ENCODE peak calls at places on chromosomes 5 and 9, in eight cellular contexts. One of them, this sample, is unnamed.

GRCh38 chr5:28344803-28345433 is 1306.5 kb upstream of the CDH9 start:
- DNase-seq in breast epithelium: no peak
- DNase-seq in heart right ventricle: no peak
- DNase-seq in NCI-H1694 treated with DMSO at 0.1 percent for 48 hours: peak; percentile 83
- DNase-seq in T-cell: no peak
- DNase-seq in activated CD8-positive, alpha-beta memory T cell treated with anti-CD3 and anti-CD28 coated beads for 24 hours: no peak
- DNase-seq in fibroblast of the conjunctiva: peak; percentile 37
- DNase-seq in activated T-cell treated with anti-CD3 and anti-CD28 coated beads, Interleukin-2, amount 50 U/mL, for 72 hours: no peak
- DNase-seq in this sample: no peak

GRCh38 chr5:56064984-56065383 is 70.2 kb upstream of the IL6ST start:
- DNase-seq in activated T-cell treated with anti-CD3 and anti-CD28 coated beads, Interleukin-2, amount 50 U/mL, for 72 hours: no peak
- DNase-seq in heart right ventricle: no peak
- DNase-seq in breast epithelium: no peak
- DNase-seq in NCI-H1694 treated with DMSO at 0.1 percent for 48 hours: no peak
- DNase-seq in fibroblast of the conjunctiva: no peak
- DNase-seq in activated CD8-positive, alpha-beta memory T cell treated with anti-CD3 and anti-CD28 coated beads for 24 hours: no peak
- DNase-seq in T-cell: no peak
- DNase-seq in this sample: no peak

GRCh38 chr9:124852829-124853531 is at the start of gene WDR38:
- DNase-seq in activated CD8-positive, alpha-beta memory T cell treated with anti-CD3 and anti-CD28 coated beads for 24 hours: peak; percentile 92
- DNase-seq in breast epithelium: peak; percentile 69
- DNase-seq in NCI-H1694 treated with DMSO at 0.1 percent for 48 hours: no peak
- DNase-seq in activated T-cell treated with anti-CD3 and anti-CD28 coated beads, Interleukin-2, amount 50 U/mL, for 72 hours: peak; percentile 86
- DNase-seq in heart right ventricle: peak; percentile 81
- DNase-seq in fibroblast of the conjunctiva: peak; percentile 52
- DNase-seq in T-cell: peak; percentile 74
- DNase-seq in this sample: peak; percentile 63

GRCh38 chr9:4666042-4666699 is at the start of gene SPATA6L:
- DNase-seq in T-cell: peak; percentile 33
- DNase-seq in activated CD8-positive, alpha-beta memory T cell treated with anti-CD3 and anti-CD28 coated beads for 24 hours: peak; percentile 66
- DNase-seq in breast epithelium: peak; percentile 70
- DNase-seq in heart right ventricle: peak; percentile 68
- DNase-seq in fibroblast of the conjunctiva: no peak
- DNase-seq in NCI-H1694 treated with DMSO at 0.1 percent for 48 hours: peak; percentile 26
- DNase-seq in activated T-cell treated with anti-CD3 and anti-CD28 coated beads, Interleukin-2, amount 50 U/mL, for 72 hours: peak; percentile 50
- DNase-seq in this sample: peak; percentile 32

GRCh38 chr9:94867842-94868312 is 141.4 kb downstream of the AOPEP start:
- DNase-seq in heart right ventricle: no peak
- DNase-seq in T-cell: no peak
- DNase-seq in NCI-H1694 treated with DMSO at 0.1 percent for 48 hours: no peak
- DNase-seq in breast epithelium: no peak
- DNase-seq in activated CD8-positive, alpha-beta memory T cell treated with anti-CD3 and anti-CD28 coated beads for 24 hours: no peak
- DNase-seq in activated T-cell treated with anti-CD3 and anti-CD28 coated beads, Interleukin-2, amount 50 U/mL, for 72 hours: no peak
- DNase-seq in fibroblast of the conjunctiva: peak; percentile 84
- DNase-seq in this sample: no peak

GRCh38 chr5:141637266-141637692 is 482 bp downstream of the RELL2 start:
- DNase-seq in activated T-cell treated with anti-CD3 and anti-CD28 coated beads, Interleukin-2, amount 50 U/mL, for 72 hours: peak; percentile 65
- DNase-seq in fibroblast of the conjunctiva: no peak
- DNase-seq in T-cell: peak; percentile 46
- DNase-seq in NCI-H1694 treated with DMSO at 0.1 percent for 48 hours: no peak
- DNase-seq in activated CD8-positive, alpha-beta memory T cell treated with anti-CD3 and anti-CD28 coated beads for 24 hours: peak; percentile 86
- DNase-seq in heart right ventricle: no peak
- DNase-seq in breast epithelium: no peak
- DNase-seq in this sample: peak; percentile 38

GRCh38 chr9:95167998-95168397 is 149.5 kb downstream of the FANCC start:
- DNase-seq in breast epithelium: no peak
- DNase-seq in fibroblast of the conjunctiva: peak; percentile 86
- DNase-seq in T-cell: peak; percentile 42
- DNase-seq in activated CD8-positive, alpha-beta memory T cell treated with anti-CD3 and anti-CD28 coated beads for 24 hours: peak; percentile 70
- DNase-seq in NCI-H1694 treated with DMSO at 0.1 percent for 48 hours: peak; percentile 28
- DNase-seq in heart right ventricle: peak; percentile 72
- DNase-seq in activated T-cell treated with anti-CD3 and anti-CD28 coated beads, Interleukin-2, amount 50 U/mL, for 72 hours: peak; percentile 80
- DNase-seq in this sample: peak; percentile 22

GRCh38 chr9:2173170-2173569 is 158.0 kb downstream of the SMARCA2 start:
- DNase-seq in breast epithelium: no peak
- DNase-seq in activated CD8-positive, alpha-beta memory T cell treated with anti-CD3 and anti-CD28 coated beads for 24 hours: no peak
- DNase-seq in T-cell: no peak
- DNase-seq in NCI-H1694 treated with DMSO at 0.1 percent for 48 hours: no peak
- DNase-seq in heart right ventricle: no peak
- DNase-seq in activated T-cell treated with anti-CD3 and anti-CD28 coated beads, Interleukin-2, amount 50 U/mL, for 72 hours: no peak
- DNase-seq in fibroblast of the conjunctiva: no peak
- DNase-seq in this sample: no peak

GRCh38 chr9:88991066-88992030 is at the start of gene S1PR3:
- DNase-seq in heart right ventricle: peak; percentile 71
- DNase-seq in activated T-cell treated with anti-CD3 and anti-CD28 coated beads, Interleukin-2, amount 50 U/mL, for 72 hours: peak; percentile 35
- DNase-seq in breast epithelium: no peak
- DNase-seq in T-cell: no peak
- DNase-seq in activated CD8-positive, alpha-beta memory T cell treated with anti-CD3 and anti-CD28 coated beads for 24 hours: peak; percentile 73
- DNase-seq in fibroblast of the conjunctiva: no peak
- DNase-seq in NCI-H1694 treated with DMSO at 0.1 percent for 48 hours: no peak
- DNase-seq in this sample: no peak

GRCh38 chr9:134214766-134215394 is 50.5 kb upstream of the RNU6ATAC start:
- DNase-seq in activated CD8-positive, alpha-beta memory T cell treated with anti-CD3 and anti-CD28 coated beads for 24 hours: no peak
- DNase-seq in activated T-cell treated with anti-CD3 and anti-CD28 coated beads, Interleukin-2, amount 50 U/mL, for 72 hours: no peak
- DNase-seq in heart right ventricle: no peak
- DNase-seq in T-cell: no peak
- DNase-seq in breast epithelium: no peak
- DNase-seq in fibroblast of the conjunctiva: no peak
- DNase-seq in NCI-H1694 treated with DMSO at 0.1 percent for 48 hours: no peak
- DNase-seq in this sample: no peak

GRCh38 chr9:6900440-6900883 is 142.7 kb downstream of the KDM4C start:
- DNase-seq in NCI-H1694 treated with DMSO at 0.1 percent for 48 hours: no peak
- DNase-seq in breast epithelium: no peak
- DNase-seq in activated T-cell treated with anti-CD3 and anti-CD28 coated beads, Interleukin-2, amount 50 U/mL, for 72 hours: no peak
- DNase-seq in fibroblast of the conjunctiva: no peak
- DNase-seq in activated CD8-positive, alpha-beta memory T cell treated with anti-CD3 and anti-CD28 coated beads for 24 hours: no peak
- DNase-seq in T-cell: no peak
- DNase-seq in heart right ventricle: no peak
- DNase-seq in this sample: no peak

GRCh38 chr9:34375901-34376595 is 650 bp downstream of the MYORG start:
- DNase-seq in activated CD8-positive, alpha-beta memory T cell treated with anti-CD3 and anti-CD28 coated beads for 24 hours: peak; percentile 77
- DNase-seq in activated T-cell treated with anti-CD3 and anti-CD28 coated beads, Interleukin-2, amount 50 U/mL, for 72 hours: peak; percentile 62
- DNase-seq in T-cell: peak; percentile 36
- DNase-seq in NCI-H1694 treated with DMSO at 0.1 percent for 48 hours: no peak
- DNase-seq in breast epithelium: peak; percentile 52
- DNase-seq in heart right ventricle: peak; percentile 55
- DNase-seq in fibroblast of the conjunctiva: no peak
- DNase-seq in this sample: no peak

GRCh38 chr9:132267660-132268059 is 87.1 kb downstream of the SETX start:
- DNase-seq in NCI-H1694 treated with DMSO at 0.1 percent for 48 hours: no peak
- DNase-seq in T-cell: no peak
- DNase-seq in heart right ventricle: peak; percentile 41
- DNase-seq in activated T-cell treated with anti-CD3 and anti-CD28 coated beads, Interleukin-2, amount 50 U/mL, for 72 hours: no peak
- DNase-seq in breast epithelium: no peak
- DNase-seq in fibroblast of the conjunctiva: no peak
- DNase-seq in activated CD8-positive, alpha-beta memory T cell treated with anti-CD3 and anti-CD28 coated beads for 24 hours: no peak
- DNase-seq in this sample: no peak

GRCh38 chr9:92600075-92600741 is 64.4 kb upstream of the ECM2 start:
- DNase-seq in T-cell: no peak
- DNase-seq in breast epithelium: no peak
- DNase-seq in heart right ventricle: no peak
- DNase-seq in NCI-H1694 treated with DMSO at 0.1 percent for 48 hours: no peak
- DNase-seq in activated T-cell treated with anti-CD3 and anti-CD28 coated beads, Interleukin-2, amount 50 U/mL, for 72 hours: no peak
- DNase-seq in fibroblast of the conjunctiva: no peak
- DNase-seq in activated CD8-positive, alpha-beta memory T cell treated with anti-CD3 and anti-CD28 coated beads for 24 hours: no peak
- DNase-seq in this sample: no peak

GRCh38 chr5:14185336-14186131 is 42.4 kb downstream of the TRIO start:
- DNase-seq in NCI-H1694 treated with DMSO at 0.1 percent for 48 hours: no peak
- DNase-seq in breast epithelium: no peak
- DNase-seq in heart right ventricle: no peak
- DNase-seq in activated CD8-positive, alpha-beta memory T cell treated with anti-CD3 and anti-CD28 coated beads for 24 hours: no peak
- DNase-seq in fibroblast of the conjunctiva: peak; percentile 77
- DNase-seq in activated T-cell treated with anti-CD3 and anti-CD28 coated beads, Interleukin-2, amount 50 U/mL, for 72 hours: no peak
- DNase-seq in T-cell: no peak
- DNase-seq in this sample: no peak

GRCh38 chr5:127072861-127073846 is at the start of gene C5orf63:
- DNase-seq in activated T-cell treated with anti-CD3 and anti-CD28 coated beads, Interleukin-2, amount 50 U/mL, for 72 hours: peak; percentile 86
- DNase-seq in activated CD8-positive, alpha-beta memory T cell treated with anti-CD3 and anti-CD28 coated beads for 24 hours: peak; percentile 88
- DNase-seq in fibroblast of the conjunctiva: no peak
- DNase-seq in NCI-H1694 treated with DMSO at 0.1 percent for 48 hours: no peak
- DNase-seq in T-cell: peak; percentile 69
- DNase-seq in breast epithelium: no peak
- DNase-seq in heart right ventricle: peak; percentile 45
- DNase-seq in this sample: peak; percentile 40

GRCh38 chr9:127927457-127928231 is 2.9 kb downstream of the PIP5KL1 start:
- DNase-seq in NCI-H1694 treated with DMSO at 0.1 percent for 48 hours: no peak
- DNase-seq in breast epithelium: peak; percentile 73
- DNase-seq in T-cell: peak; percentile 80
- DNase-seq in fibroblast of the conjunctiva: no peak
- DNase-seq in activated CD8-positive, alpha-beta memory T cell treated with anti-CD3 and anti-CD28 coated beads for 24 hours: peak; percentile 79
- DNase-seq in heart right ventricle: no peak
- DNase-seq in activated T-cell treated with anti-CD3 and anti-CD28 coated beads, Interleukin-2, amount 50 U/mL, for 72 hours: peak; percentile 61
- DNase-seq in this sample: peak; percentile 83

GRCh38 chr9:27569406-27569805 is 3.9 kb downstream of the C9orf72 start:
- DNase-seq in T-cell: no peak
- DNase-seq in breast epithelium: no peak
- DNase-seq in heart right ventricle: no peak
- DNase-seq in activated CD8-positive, alpha-beta memory T cell treated with anti-CD3 and anti-CD28 coated beads for 24 hours: no peak
- DNase-seq in activated T-cell treated with anti-CD3 and anti-CD28 coated beads, Interleukin-2, amount 50 U/mL, for 72 hours: no peak
- DNase-seq in NCI-H1694 treated with DMSO at 0.1 percent for 48 hours: no peak
- DNase-seq in fibroblast of the conjunctiva: no peak
- DNase-seq in this sample: no peak

GRCh38 chr9:125637264-125637663 is 69.7 kb downstream of the MAPKAP1 start:
- DNase-seq in breast epithelium: no peak
- DNase-seq in T-cell: no peak
- DNase-seq in heart right ventricle: no peak
- DNase-seq in NCI-H1694 treated with DMSO at 0.1 percent for 48 hours: no peak
- DNase-seq in activated CD8-positive, alpha-beta memory T cell treated with anti-CD3 and anti-CD28 coated beads for 24 hours: no peak
- DNase-seq in activated T-cell treated with anti-CD3 and anti-CD28 coated beads, Interleukin-2, amount 50 U/mL, for 72 hours: no peak
- DNase-seq in fibroblast of the conjunctiva: no peak
- DNase-seq in this sample: no peak

GRCh38 chr5:15502208-15502607 is 2.2 kb downstream of the FBXL7 start:
- DNase-seq in activated CD8-positive, alpha-beta memory T cell treated with anti-CD3 and anti-CD28 coated beads for 24 hours: no peak
- DNase-seq in heart right ventricle: no peak
- DNase-seq in activated T-cell treated with anti-CD3 and anti-CD28 coated beads, Interleukin-2, amount 50 U/mL, for 72 hours: no peak
- DNase-seq in T-cell: no peak
- DNase-seq in breast epithelium: no peak
- DNase-seq in NCI-H1694 treated with DMSO at 0.1 percent for 48 hours: no peak
- DNase-seq in fibroblast of the conjunctiva: no peak
- DNase-seq in this sample: no peak

GRCh38 chr5:64612349-64612961 is 77.8 kb upstream of the SHISAL2B start:
- DNase-seq in activated CD8-positive, alpha-beta memory T cell treated with anti-CD3 and anti-CD28 coated beads for 24 hours: no peak
- DNase-seq in fibroblast of the conjunctiva: peak; percentile 60
- DNase-seq in heart right ventricle: peak; percentile 54
- DNase-seq in T-cell: no peak
- DNase-seq in activated T-cell treated with anti-CD3 and anti-CD28 coated beads, Interleukin-2, amount 50 U/mL, for 72 hours: no peak
- DNase-seq in breast epithelium: no peak
- DNase-seq in NCI-H1694 treated with DMSO at 0.1 percent for 48 hours: peak; percentile 42
- DNase-seq in this sample: no peak

GRCh38 chr9:132795511-132796303 is 82.4 kb downstream of the AK8 start:
- DNase-seq in activated CD8-positive, alpha-beta memory T cell treated with anti-CD3 and anti-CD28 coated beads for 24 hours: peak; percentile 28
- DNase-seq in T-cell: no peak
- DNase-seq in fibroblast of the conjunctiva: no peak
- DNase-seq in breast epithelium: no peak
- DNase-seq in activated T-cell treated with anti-CD3 and anti-CD28 coated beads, Interleukin-2, amount 50 U/mL, for 72 hours: no peak
- DNase-seq in heart right ventricle: no peak
- DNase-seq in NCI-H1694 treated with DMSO at 0.1 percent for 48 hours: no peak
- DNase-seq in this sample: no peak